ENCODE peak calls at places on chromosomes 5 and 9, in nine cellular contexts. C is colonic mucosa, K is heart right ventricle, U is endothelial cell, X is dorsolateral prefrontal cortex, G is suprapubic skin, H is tibial nerve, I is fibroblast of lung, A is foreskin fibroblast. R is an unnamed sample.

GRCh38 chr5:159290741-159291140 is 27.7 kb downstream of the UBLCP1 start:
- DNase-seq in C (no peak), K (no peak), U (no peak), X (no peak), G (no peak), H (no peak), I (no peak), A (peak; percentile 21), R (no peak)

GRCh38 chr5:105030153-105030552 is 1467.6 kb upstream of the NUDT12 start:
- DNase-seq in C (no peak), K (no peak), U (no peak), X (no peak), G (no peak), H (no peak), I (no peak), A (no peak), R (no peak)

GRCh38 chr9:112493738-112494137 is 7.1 kb downstream of the KIAA1958 start:
- DNase-seq in C (no peak), K (no peak), U (no peak), X (no peak), G (no peak), H (no peak), I (peak; percentile 36), A (peak; percentile 5), R (no peak)

GRCh38 chr9:109919736-109920408 is 139.9 kb downstream of the PALM2AKAP2 start:
- DNase-seq in C (no peak), K (no peak), U (no peak), X (no peak), G (no peak), H (no peak), I (no peak), A (no peak), R (no peak)

GRCh38 chr9:121013911-121014310 is 36.2 kb downstream of the C5 start:
- DNase-seq in C (no peak), K (no peak), U (no peak), X (no peak), G (no peak), H (no peak), I (peak; percentile 4), A (no peak), R (no peak)

GRCh38 chr5:17807069-17807468 is 172.8 kb downstream of the TAF11L14 start:
- DNase-seq in C (no peak), K (no peak), U (no peak), X (peak; percentile 32), G (no peak), H (no peak), I (no peak), A (no peak), R (no peak)

GRCh38 chr5:15014809-15015208 is 143.2 kb upstream of the ANKH start:
- DNase-seq in C (no peak), K (no peak), U (no peak), X (no peak), G (no peak), H (no peak), I (no peak), A (no peak), R (no peak)

GRCh38 chr9:27888661-27889295 is 315.5 kb upstream of the C9orf72 start:
- DNase-seq in C (peak; percentile 56), K (no peak), U (peak; percentile 11), X (no peak), G (no peak), H (no peak), I (no peak), A (no peak), R (no peak)

GRCh38 chr5:7078901-7079300 is 317.0 kb upstream of the ADCY2 start:
- DNase-seq in C (peak; percentile 20), K (no peak), U (peak; percentile 47), X (no peak), G (no peak), H (peak; percentile 36), I (no peak), A (no peak), R (no peak)

GRCh38 chr9:125397736-125398135 is 136.1 kb downstream of the GAPVD1 start:
- DNase-seq in C (no peak), K (no peak), U (no peak), X (peak; percentile 57), G (no peak), H (no peak), I (no peak), A (no peak), R (no peak)

GRCh38 chr5:144315994-144316634 is 145.4 kb downstream of the KCTD16 start:
- DNase-seq in C (peak; percentile 78), K (no peak), U (no peak), X (no peak), G (no peak), H (no peak), I (no peak), A (no peak), R (no peak)

GRCh38 chr5:106321242-106321641 is 1349.5 kb downstream of the EFNA5 start:
- DNase-seq in C (no peak), K (no peak), U (no peak), X (no peak), G (no peak), H (no peak), I (no peak), A (no peak), R (no peak)

GRCh38 chr5:74233091-74233490 is 407.4 kb downstream of the ENC1 start:
- DNase-seq in C (no peak), K (no peak), U (no peak), X (no peak), G (no peak), H (no peak), I (no peak), A (no peak), R (no peak)

GRCh38 chr9:129145316-129145715 is 32.7 kb downstream of the IER5L start:
- DNase-seq in C (no peak), K (no peak), U (no peak), X (no peak), G (no peak), H (no peak), I (peak; percentile 30), A (peak; percentile 23), R (no peak)

GRCh38 chr9:133621868-133622267 is 12.7 kb upstream of the FAM163B start:
- DNase-seq in C (no peak), K (no peak), U (no peak), X (no peak), G (no peak), H (no peak), I (no peak), A (no peak), R (no peak)

GRCh38 chr5:164360589-164360988 is 855.2 kb downstream of the MAT2B start:
- DNase-seq in C (no peak), K (no peak), U (no peak), X (no peak), G (no peak), H (no peak), I (peak; percentile 20), A (peak; percentile 6), R (no peak)

GRCh38 chr5:55205001-55205400 is 22.1 kb downstream of the MCIDAS start:
- DNase-seq in C (no peak), K (no peak), U (no peak), X (no peak), G (no peak), H (no peak), I (no peak), A (no peak), R (no peak)

GRCh38 chr5:137758719-137759312 is 4.7 kb upstream of the HNRNPA0 start:
- DNase-seq in C (no peak), K (no peak), U (no peak), X (no peak), G (no peak), H (no peak), I (no peak), A (peak; percentile 35), R (no peak)

GRCh38 chr5:130243641-130244040 is 339.4 kb downstream of the CHSY3 start:
- DNase-seq in C (no peak), K (no peak), U (no peak), X (no peak), G (no peak), H (no peak), I (no peak), A (no peak), R (no peak)
- TF ChIP-seq CTCF in C (no peak), K (no peak), U (no peak), X (no peak), G (no peak), H (no peak), I (no peak), A (no peak), R (no peak)

GRCh38 chr9:130377612-130378011 is 67.1 kb upstream of the ASS1 start:
- DNase-seq in C (no peak), K (no peak), U (no peak), X (no peak), G (no peak), H (no peak), I (no peak), A (no peak), R (no peak)
- TF ChIP-seq CTCF in C (no peak), K (no peak), U (no peak), X (no peak), G (no peak), H (no peak), I (no peak), A (no peak), R (no peak)

DNA sequence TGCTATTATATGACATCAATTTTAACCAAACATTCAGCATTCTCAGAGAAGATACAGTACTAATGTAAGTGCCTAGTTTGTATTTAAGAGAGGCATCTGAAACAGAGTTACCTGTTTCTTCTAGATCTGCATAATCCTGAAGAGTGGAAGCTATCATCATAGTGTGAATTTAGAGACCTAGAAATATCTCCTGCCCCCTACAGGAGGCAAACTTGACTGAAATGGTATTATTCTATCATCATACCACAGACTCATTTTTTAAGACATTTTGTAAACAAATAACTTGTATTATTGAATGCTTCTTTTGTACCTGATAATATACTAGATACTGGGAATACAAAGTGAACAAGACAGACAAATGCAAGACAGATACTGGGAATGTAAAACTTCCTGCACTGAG is 216.8 kb upstream of the RPS23 start:
- DNase-seq in C (no peak), K (no peak), U (no peak), X (no peak), G (no peak), H (no peak), I (peak; percentile 22), A (peak; percentile 8), R (no peak)
- TF ChIP-seq CTCF in C (no peak), K (peak; percentile 25), U (peak; percentile 30), X (no peak), G (no peak), H (no peak), I (peak; percentile 44), A (peak; percentile 31), R (no peak)

DNA sequence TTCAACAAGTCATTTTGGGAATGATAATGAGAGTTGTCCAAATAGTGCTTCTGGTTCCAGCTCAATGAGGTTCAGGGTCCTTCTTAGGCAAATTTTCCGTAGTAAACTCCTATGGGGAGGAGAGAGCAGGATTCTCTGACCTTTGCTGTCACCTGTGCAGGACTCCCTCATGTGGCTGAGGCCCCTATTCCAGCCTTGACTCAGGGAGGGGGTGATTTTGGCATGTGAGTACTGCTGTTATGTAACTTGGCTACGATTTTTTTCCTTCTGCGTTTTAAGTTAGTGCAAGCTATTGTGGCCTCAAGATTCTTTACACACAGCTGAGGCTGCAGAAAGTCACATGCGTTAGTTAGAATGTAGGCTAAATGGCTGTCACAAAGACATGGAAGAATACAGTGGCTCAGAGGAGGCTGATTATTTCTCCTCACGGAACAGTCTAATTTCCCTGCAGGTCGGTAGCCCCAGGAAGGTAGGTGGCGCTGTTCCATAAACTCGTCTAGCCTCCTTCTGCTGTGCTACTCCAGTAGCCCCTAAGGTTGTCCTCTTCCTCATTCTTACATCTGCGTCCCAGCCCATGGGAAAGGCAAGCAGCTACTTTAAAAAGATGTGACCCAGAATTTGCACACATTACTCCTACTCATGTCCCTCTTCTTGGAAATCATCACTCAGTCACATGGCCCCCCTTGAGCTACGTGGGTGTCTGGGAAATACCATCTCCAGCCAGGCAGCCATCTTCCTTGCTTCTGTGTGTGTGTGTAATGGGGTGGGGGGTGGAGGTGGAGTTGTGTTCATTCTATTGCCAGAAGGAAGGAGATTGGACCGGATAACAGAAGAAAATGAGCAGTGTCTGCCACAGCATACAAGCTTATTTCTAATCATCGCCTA is 486.5 kb downstream of the CCDC171 start:
- DNase-seq in C (peak; percentile 22), K (peak; percentile 35), U (peak; percentile 62), X (no peak), G (no peak), H (no peak), I (peak; percentile 47), A (no peak), R (no peak)
- TF ChIP-seq CTCF in C (no peak), K (peak; percentile 43), U (peak; percentile 57), X (no peak), G (no peak), H (peak; percentile 17), I (peak; percentile 28), A (no peak), R (no peak)

R was measured in CD4-positive, alpha-beta T cell.